ENCODE peak calls at places on chromosomes 1 and 21, in seven cellular contexts. E is BE2C, W is A549, L is fibroblast of the aortic adventitia, G is lower leg skin, O is heart left ventricle, B is WTC11. U is an unnamed sample.

GRCh38 chr1:3409737-3410434 is 44.6 kb upstream of the ARHGEF16 start:
- DNase-seq in L (peak), G (no peak), B (peak), E (peak), O (peak), W (peak), U (no peak)

GRCh38 chr1:93317207-93317606 is 28.5 kb upstream of the DR1 start:
- DNase-seq in E (no peak), O (peak), W (no peak), L (no peak), G (peak), B (no peak), U (peak)

GRCh38 chr21:24894324-24894723 is 713.0 kb downstream of the MRPL39 start:
- DNase-seq in G (no peak), E (no peak), W (no peak), L (no peak), O (no peak), B (no peak), U (no peak)

GRCh38 chr1:41241748-41242644 is at the start of gene SCMH1:
- DNase-seq in W (peak), G (peak), E (peak), L (peak), B (peak), O (peak), U (peak)

GRCh38 chr1:117258791-117259190 is 48.1 kb upstream of the VTCN1 start:
- DNase-seq in B (no peak), L (no peak), G (no peak), W (no peak), O (no peak), E (no peak), U (no peak)

GRCh38 chr21:42361286-42361685 is 5.0 kb downstream of the TFF1 start:
- DNase-seq in O (no peak), E (no peak), L (no peak), B (no peak), G (no peak), W (no peak), U (no peak)

GRCh38 chr1:6513296-6513928 is 21.9 kb upstream of the PLEKHG5 start:
- DNase-seq in G (no peak), L (peak), W (no peak), O (no peak), B (no peak), E (no peak), U (peak)

GRCh38 chr1:17307946-17308345 is at the start of gene PADI4:
- DNase-seq in E (no peak), W (no peak), B (no peak), O (no peak), G (no peak), L (no peak), U (no peak)

GRCh38 chr1:118716775-118717174 is 271.4 kb downstream of the TBX15 start:
- DNase-seq in W (no peak), G (no peak), L (peak), E (no peak), O (no peak), B (no peak), U (no peak)

GRCh38 chr1:174032823-174033222 is 10.7 kb upstream of the RC3H1 start:
- DNase-seq in E (no peak), O (no peak), G (no peak), L (no peak), B (no peak), W (no peak), U (no peak)

GRCh38 chr1:70675737-70676156 is 264.7 kb downstream of the CTH start:
- DNase-seq in L (no peak), B (peak), O (no peak), G (no peak), W (no peak), E (no peak), U (no peak)

GRCh38 chr21:42369821-42370220 is 3.5 kb upstream of the TFF1 start:
- DNase-seq in L (no peak), E (no peak), G (no peak), O (no peak), W (no peak), B (peak), U (no peak)

GRCh38 chr1:31372961-31373896 is at the start of gene FABP3:
- DNase-seq in O (peak), B (peak), W (no peak), L (peak), G (peak), E (peak), U (peak)

GRCh38 chr1:85940621-85941306 is 215.8 kb downstream of the COL24A1 start:
- DNase-seq in W (no peak), O (no peak), L (peak), B (no peak), E (no peak), G (no peak), U (no peak)

GRCh38 chr1:27403065-27403726 is 10.8 kb downstream of the GPR3 start:
- DNase-seq in B (peak), W (peak), O (peak), G (peak), L (peak), E (peak), U (peak)

GRCh38 chr1:46130144-46130543 is 2.3 kb downstream of the PIK3R3 start:
- DNase-seq in G (no peak), B (no peak), L (no peak), O (no peak), E (no peak), W (no peak), U (no peak)

GRCh38 chr1:97163591-97164275 is 442.1 kb downstream of the PTBP2 start:
- DNase-seq in E (no peak), G (no peak), O (no peak), W (no peak), L (no peak), B (no peak), U (no peak)

GRCh38 chr1:36170643-36171412 is 14.9 kb downstream of the MAP7D1 start:
- DNase-seq in G (no peak), W (no peak), E (no peak), L (no peak), B (no peak), O (no peak), U (no peak)

DNA sequence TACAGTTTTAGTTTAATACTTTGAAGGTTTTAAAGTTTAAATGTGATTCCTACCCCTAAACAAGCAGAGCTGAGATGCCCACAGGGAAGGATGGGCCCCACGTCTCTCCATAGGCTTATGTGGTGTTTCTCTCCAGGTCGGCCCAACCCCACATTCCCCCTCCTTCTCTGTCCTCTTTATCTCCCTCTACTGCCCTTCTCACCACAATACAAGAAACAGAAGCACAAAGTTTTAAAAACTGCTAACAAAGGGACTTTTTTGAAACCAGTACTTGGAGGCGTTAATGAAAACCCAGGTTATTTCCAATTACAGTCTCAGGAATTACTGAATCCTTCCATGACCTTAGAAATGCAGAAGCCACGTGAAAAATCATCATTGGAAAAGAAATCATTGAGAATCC is 324.0 kb downstream of the NTNG1 start:
- DNase-seq in L (no peak), W (peak), E (no peak), O (no peak), B (peak), G (no peak), U (no peak)
- TF ChIP-seq CTCF in L (no peak), W (no peak), E (peak), O (no peak), B (no peak), G (no peak), U (no peak)

GRCh38 chr1:67853704-67854103 is 20.4 kb upstream of the GNG12 start:
- DNase-seq in L (peak), W (peak), O (peak), E (peak), G (no peak), B (peak), U (no peak)
- TF ChIP-seq CTCF in L (peak), W (peak), O (peak), E (peak), G (no peak), B (peak), U (no peak)

GRCh38 chr1:171943973-171944561 is 102.8 kb downstream of the DNM3 start:
- DNase-seq in L (no peak), O (no peak), E (no peak), W (no peak), B (no peak), G (no peak), U (no peak)

GRCh38 chr1:171939730-171940129 is 98.4 kb downstream of the DNM3 start:
- DNase-seq in G (no peak), L (no peak), B (no peak), W (no peak), E (no peak), O (no peak), U (no peak)

GRCh38 chr1:171941920-171942319 is 100.6 kb downstream of the DNM3 start:
- DNase-seq in G (no peak), B (no peak), O (no peak), L (no peak), W (no peak), E (no peak), U (no peak)

GRCh38 chr1:171937938-171938337 is 96.6 kb downstream of the DNM3 start:
- DNase-seq in O (no peak), W (no peak), L (no peak), B (no peak), E (no peak), G (no peak), U (no peak)

GRCh38 chr1:171940373-171940772 is 99.1 kb downstream of the DNM3 start:
- DNase-seq in O (no peak), L (peak), G (no peak), W (no peak), B (no peak), E (no peak), U (no peak)
- TF ChIP-seq CTCF in O (no peak), L (no peak), G (no peak), W (no peak), B (no peak), E (no peak), U (no peak)

GRCh38 chr1:25813734-25814471 is 5.9 kb upstream of the MTFR1L start:
- DNase-seq in E (no peak), O (no peak), B (no peak), G (no peak), L (no peak), W (no peak), U (no peak)
- TF ChIP-seq CTCF in E (no peak), O (no peak), B (no peak), G (no peak), L (no peak), W (no peak), U (no peak)

GRCh38 chr1:9058465-9058864 is 11.0 kb downstream of the SLC2A5 start:
- DNase-seq in O (no peak), G (no peak), B (no peak), E (no peak), W (no peak), L (peak), U (peak)
- TF ChIP-seq CTCF in O (no peak), G (no peak), B (no peak), E (peak), W (no peak), L (peak), U (peak)

GRCh38 chr1:220198186-220199005 is 73.9 kb downstream of the RAB3GAP2 start:
- DNase-seq in L (no peak), W (no peak), E (no peak), O (no peak), B (no peak), G (no peak), U (no peak)
- TF ChIP-seq CTCF in L (no peak), W (no peak), E (no peak), O (no peak), B (no peak), G (no peak), U (no peak)

GRCh38 chr1:76583237-76583868 is 283.9 kb upstream of the ST6GALNAC5 start:
- DNase-seq in L (no peak), W (no peak), O (no peak), G (no peak), B (no peak), E (no peak), U (no peak)

GRCh38 chr1:76576876-76577817 is 290.1 kb upstream of the ST6GALNAC5 start:
- DNase-seq in B (no peak), E (peak), O (no peak), W (no peak), L (no peak), G (no peak), U (no peak)

GRCh38 chr1:76572229-76572628 is 295.1 kb upstream of the ST6GALNAC5 start:
- DNase-seq in O (no peak), G (no peak), W (no peak), B (no peak), L (no peak), E (no peak), U (no peak)

GRCh38 chr1:76580206-76580605 is 287.1 kb upstream of the ST6GALNAC5 start:
- DNase-seq in E (no peak), L (no peak), B (no peak), O (no peak), G (no peak), W (no peak), U (no peak)

GRCh38 chr1:76577818-76578185 is 289.5 kb upstream of the ST6GALNAC5 start:
- DNase-seq in W (no peak), B (no peak), O (no peak), E (no peak), L (no peak), G (no peak), U (no peak)
- TF ChIP-seq CTCF in W (no peak), B (no peak), O (no peak), E (no peak), L (no peak), G (no peak), U (no peak)

GRCh38 chr21:31456201-31456600 is 112.1 kb upstream of the TIAM1 start:
- DNase-seq in L (no peak), O (no peak), G (no peak), W (no peak), E (no peak), B (no peak), U (no peak)

GRCh38 chr21:31459457-31459856 is 115.4 kb upstream of the TIAM1 start:
- DNase-seq in B (no peak), W (peak), O (no peak), L (no peak), G (no peak), E (no peak), U (no peak)

GRCh38 chr21:31455506-31455905 is 111.4 kb upstream of the TIAM1 start:
- DNase-seq in O (no peak), B (no peak), L (no peak), W (no peak), G (no peak), E (no peak), U (no peak)

GRCh38 chr21:31460985-31461384 is 116.9 kb upstream of the TIAM1 start:
- DNase-seq in W (no peak), E (no peak), G (no peak), L (no peak), B (no peak), O (no peak), U (no peak)

GRCh38 chr21:31457675-31458074 is 113.6 kb upstream of the TIAM1 start:
- DNase-seq in E (no peak), W (peak), L (no peak), O (no peak), B (peak), G (no peak), U (no peak)
- TF ChIP-seq CTCF in E (peak), W (no peak), L (no peak), O (no peak), B (peak), G (no peak), U (no peak)

GRCh38 chr1:154141240-154141639 is 13.6 kb downstream of the NUP210L start:
- DNase-seq in W (no peak), G (no peak), O (no peak), E (no peak), L (peak), B (no peak), U (peak)

GRCh38 chr1:154151311-154151710 is 3.6 kb downstream of the NUP210L start:
- DNase-seq in L (peak), E (no peak), W (no peak), O (no peak), G (no peak), B (no peak), U (no peak)

GRCh38 chr1:154148787-154149186 is 6.1 kb downstream of the NUP210L start:
- DNase-seq in W (peak), G (no peak), E (no peak), L (no peak), O (no peak), B (no peak), U (no peak)

GRCh38 chr1:154142358-154142757 is 12.5 kb downstream of the NUP210L start:
- DNase-seq in E (no peak), B (no peak), G (no peak), W (no peak), L (no peak), O (no peak), U (no peak)

DNA sequence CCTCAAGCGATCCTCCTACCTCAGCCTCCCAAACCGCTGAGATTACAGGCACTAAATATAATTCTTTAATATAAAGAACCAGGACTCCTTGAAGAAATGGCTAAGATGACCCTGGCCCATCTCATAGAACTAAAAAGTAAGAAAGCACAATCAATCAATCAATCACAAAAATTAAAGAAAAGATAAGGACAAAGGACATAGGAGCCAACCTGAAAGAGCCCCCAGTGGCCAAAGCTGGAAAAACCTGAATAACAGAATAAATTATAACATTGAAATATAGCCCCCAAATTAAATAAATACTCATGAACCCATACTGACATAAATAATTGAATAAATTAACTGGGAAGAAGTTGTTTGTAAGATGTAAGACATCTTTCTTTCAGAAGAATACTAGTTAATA is 8.9 kb downstream of the NUP210L start:
- DNase-seq in G (no peak), L (no peak), B (no peak), E (no peak), O (no peak), W (no peak), U (no peak)
- TF ChIP-seq CTCF in G (no peak), L (peak), B (peak), E (peak), O (no peak), W (no peak), U (no peak)

GRCh38 chr1:107142370-107142668 is 1.5 kb downstream of the NTNG1 start:
- DNase-seq in E (no peak), O (no peak), L (no peak), B (no peak), W (no peak), G (no peak), U (no peak)
- TF ChIP-seq CTCF in E (no peak), O (no peak), L (no peak), B (no peak), W (no peak), G (no peak), U (no peak)